ENCODE peak calls at places on chromosomes 13 and 19, in ten cellular contexts. E, U, Y, S, F, L, C, G, T and A are unnamed samples.

GRCh38 chr19:38685666-38686529 is 38.4 kb downstream of the ACTN4 start:
- DNase-seq in Y (peak; percentile 79), S (no peak), T (no peak), L (no peak), U (peak; percentile 52), G (no peak), C (no peak), E (no peak), F (no peak), A (no peak)

GRCh38 chr13:19794552-19795143 is 11.9 kb upstream of the PSPC1 start:
- DNase-seq in C (no peak), Y (no peak), L (no peak), E (no peak), T (peak; percentile 65), S (no peak), F (no peak), U (no peak), G (no peak), A (no peak)

GRCh38 chr19:19451429-19452240 is 46.2 kb downstream of the GATAD2A start:
- DNase-seq in T (no peak), F (no peak), U (no peak), S (no peak), E (no peak), G (no peak), L (no peak), C (no peak), Y (no peak), A (no peak)

GRCh38 chr19:7636691-7637373 is at the start of gene STXBP2:
- DNase-seq in E (peak; percentile 42), G (no peak), Y (peak; percentile 58), L (no peak), C (no peak), F (peak; percentile 93), T (peak; percentile 88), S (no peak), U (peak; percentile 66), A (no peak)

GRCh38 chr19:19816679-19817078 is 4.9 kb downstream of the ZNF506 start:
- DNase-seq in S (no peak), T (no peak), E (no peak), L (no peak), Y (no peak), C (no peak), F (no peak), U (no peak), G (no peak), A (no peak)

GRCh38 chr19:17754634-17755532 is 3.6 kb downstream of the FCHO1 start:
- DNase-seq in E (no peak), U (no peak), F (no peak), S (no peak), T (no peak), L (no peak), G (no peak), Y (no peak), C (no peak), A (no peak)

GRCh38 chr13:101309014-101309619 is 107.2 kb downstream of the NALCN start:
- DNase-seq in T (peak; percentile 40), L (no peak), Y (peak; percentile 83), C (no peak), E (no peak), G (no peak), F (no peak), S (no peak), U (no peak), A (no peak)

GRCh38 chr13:73610799-73611592 is 523.2 kb downstream of the KLF12 start:
- DNase-seq in E (no peak), G (no peak), U (no peak), F (no peak), Y (no peak), C (no peak), S (no peak), T (no peak), L (no peak), A (no peak)

GRCh38 chr13:79270859-79271258 is 135.2 kb downstream of the RBM26 start:
- DNase-seq in G (no peak), F (no peak), S (no peak), L (no peak), Y (no peak), E (no peak), C (no peak), T (no peak), U (no peak), A (no peak)

GRCh38 chr13:30796833-30797601 is 61.7 kb downstream of the ALOX5AP start:
- DNase-seq in L (no peak), Y (peak; percentile 67), U (no peak), E (no peak), S (no peak), F (no peak), T (no peak), C (no peak), G (no peak), A (no peak)

GRCh38 chr13:58397596-58398387 is 766.2 kb downstream of the PCDH17 start:
- DNase-seq in E (no peak), U (no peak), F (no peak), C (no peak), L (no peak), G (no peak), T (no peak), S (no peak), Y (no peak), A (no peak)

GRCh38 chr13:110431851-110432294 is 124.8 kb downstream of the COL4A2 start:
- DNase-seq in U (no peak), T (no peak), E (no peak), F (no peak), Y (no peak), L (no peak), S (peak; percentile 67), G (peak; percentile 48), C (no peak), A (no peak)

GRCh38 chr19:54523403-54523802 is 20.8 kb downstream of the LAIR2 start:
- DNase-seq in Y (peak; percentile 1), G (no peak), S (no peak), F (no peak), C (no peak), E (no peak), U (no peak), L (no peak), T (peak; percentile 57), A (no peak)

GRCh38 chr19:33241530-33242101 is 16.0 kb upstream of the SLC7A10 start:
- DNase-seq in Y (peak; percentile 9), C (no peak), L (no peak), F (no peak), T (peak; percentile 24), S (peak; percentile 29), U (no peak), E (no peak), G (no peak), A (no peak)

GRCh38 chr19:3389876-3390361 is 23.5 kb downstream of the NFIC start:
- DNase-seq in L (no peak), G (no peak), T (no peak), U (no peak), Y (peak; percentile 62), E (no peak), F (no peak), C (no peak), S (no peak), A (no peak)

GRCh38 chr13:30108913-30109237 is 198.5 kb downstream of the KATNAL1 start:
- DNase-seq in T (peak; percentile 80), F (no peak), E (peak; percentile 41), L (no peak), Y (no peak), C (no peak), U (no peak), S (no peak), G (no peak), A (no peak)

GRCh38 chr19:35868172-35868822 is at the start of gene APLP1:
- DNase-seq in U (peak; percentile 65), Y (no peak), G (peak; percentile 90), L (no peak), C (no peak), S (peak; percentile 71), T (no peak), E (no peak), F (peak; percentile 62), A (peak; percentile 66)

GRCh38 chr13:102779426-102780159 is 6.0 kb upstream of the TEX30 start:
- DNase-seq in C (no peak), S (no peak), L (no peak), F (no peak), U (no peak), T (no peak), E (no peak), Y (no peak), G (no peak), A (no peak)

GRCh38 chr19:42634409-42635232 is 39.9 kb upstream of the CEACAM8 start:
- DNase-seq in U (peak; percentile 75), C (no peak), T (peak; percentile 37), G (peak; percentile 42), Y (peak; percentile 57), E (no peak), F (peak; percentile 16), S (no peak), L (no peak), A (no peak)
- TF ChIP-seq CTCF in U (peak; percentile 26), C (peak; percentile 90), T (peak; percentile 70), G (peak; percentile 81), Y (peak; percentile 83), E (peak; percentile 90), F (peak; percentile 30), S (peak; percentile 45), L (peak; percentile 22), A (peak; percentile 30)

GRCh38 chr19:30498707-30499106 is 126.5 kb downstream of the ZNF536 start:
- DNase-seq in F (no peak), G (no peak), U (peak; percentile 24), S (no peak), L (no peak), E (no peak), Y (no peak), C (no peak), T (no peak), A (no peak)
- TF ChIP-seq CTCF in F (no peak), G (no peak), U (no peak), S (no peak), L (no peak), E (no peak), Y (no peak), C (no peak), T (no peak), A (no peak)

GRCh38 chr19:9848060-9848459 is 12.9 kb downstream of the PIN1 start:
- DNase-seq in S (no peak), L (no peak), F (peak; percentile 54), E (no peak), C (no peak), U (peak; percentile 52), Y (no peak), G (peak; percentile 37), T (no peak), A (no peak)
- TF ChIP-seq CTCF in S (peak; percentile 30), L (no peak), F (peak; percentile 71), E (peak; percentile 70), C (peak; percentile 63), U (peak; percentile 60), Y (peak; percentile 54), G (peak; percentile 57), T (peak; percentile 24), A (peak; percentile 58)

DNA sequence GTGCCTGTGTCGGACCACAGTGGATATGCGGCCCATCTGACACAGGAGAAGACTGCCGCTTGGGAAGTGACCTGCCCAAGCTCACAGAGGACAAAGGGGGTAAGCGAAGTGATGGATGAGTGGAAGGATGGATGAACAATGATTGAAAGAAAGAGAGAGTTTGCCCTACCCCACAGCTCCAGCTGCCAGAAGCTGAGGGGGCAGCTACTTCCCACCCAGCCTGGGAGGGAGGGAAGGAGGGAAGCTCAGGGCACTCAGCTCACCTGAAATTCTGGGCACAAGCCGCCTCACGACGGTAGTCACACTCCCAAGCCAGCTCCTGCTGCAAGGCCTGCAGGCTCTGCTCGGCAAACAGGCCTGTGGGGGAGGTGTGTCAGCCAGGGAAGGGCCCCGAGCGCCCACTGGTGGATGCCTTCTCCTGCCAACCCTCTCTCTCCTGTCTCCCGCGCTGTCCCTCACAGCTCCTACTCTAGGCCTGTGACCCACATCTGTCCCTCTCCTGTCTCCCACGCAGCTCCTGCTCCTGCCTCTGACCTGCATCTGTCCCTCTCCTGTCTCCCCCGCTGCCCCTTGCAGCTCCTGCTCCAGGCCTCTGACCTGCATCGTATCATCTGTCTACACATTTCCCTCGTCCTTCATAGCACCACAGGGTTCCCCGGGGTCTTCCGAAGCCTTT is 12.0 kb upstream of the NUMBL start:
- DNase-seq in T (no peak), Y (peak; percentile 51), G (peak; percentile 91), E (no peak), S (peak; percentile 39), F (no peak), C (no peak), L (no peak), U (peak; percentile 67), A (no peak)
- TF ChIP-seq CTCF in T (no peak), Y (peak; percentile 62), G (peak; percentile 86), E (peak; percentile 88), S (peak; percentile 43), F (no peak), C (no peak), L (no peak), U (peak; percentile 21), A (peak; percentile 49)